ENCODE peak calls at places on chromosomes 16 and 17, in eight cellular contexts. V is CD8-positive, alpha-beta T cell; I is SK-N-SH; H is iPS DF 6.9; Z is neural progenitor cell; Q is Karpas-422; M is CD4-positive, alpha-beta memory T cell; L is ascending aorta. C is an unnamed sample.
A peak's percentile ranks its signal among the peaks of the same experiment; 100 is the strongest.

GRCh38 chr16:17270683-17271109 is 200.1 kb downstream of the XYLT1 start:
- DNase-seq in V (no peak), I (peak; percentile 15), H (no peak), Z (no peak), Q (no peak), M (no peak), L (no peak), C (no peak)

GRCh38 chr17:12985431-12986285 is 32.2 kb downstream of the ELAC2 start:
- DNase-seq in V (no peak), I (no peak), H (no peak), Z (no peak), Q (peak; percentile 90), M (no peak), L (no peak), C (no peak)

GRCh38 chr16:55390838-55391237 is 66.8 kb downstream of the IRX6 start:
- DNase-seq in V (no peak), I (no peak), H (no peak), Z (no peak), Q (no peak), M (no peak), L (no peak), C (no peak)

GRCh38 chr17:47739150-47739549 is 6.1 kb downstream of the TBX21 start:
- DNase-seq in V (no peak), I (no peak), H (no peak), Z (no peak), Q (no peak), M (no peak), L (no peak), C (no peak)

GRCh38 chr17:39750131-39751015 is 12.6 kb downstream of the GRB7 start:
- DNase-seq in V (no peak), I (peak; percentile 45), H (no peak), Z (no peak), Q (no peak), M (no peak), L (no peak), C (no peak)

GRCh38 chr16:57755061-57755684 is 19.6 kb downstream of the KATNB1 start:
- DNase-seq in V (no peak), I (no peak), H (no peak), Z (no peak), Q (no peak), M (no peak), L (no peak), C (no peak)

GRCh38 chr16:3147757-3148104 is 12.9 kb downstream of the ZNF213 start:
- DNase-seq in V (no peak), I (no peak), H (no peak), Z (no peak), Q (no peak), M (no peak), L (no peak), C (no peak)

GRCh38 chr17:1000597-1001490 is 3.9 kb downstream of the TIMM22 start:
- DNase-seq in V (no peak), I (no peak), H (no peak), Z (no peak), Q (no peak), M (no peak), L (peak; percentile 70), C (no peak)

GRCh38 chr16:15539197-15539596 is 103.8 kb downstream of the MARF1 start:
- DNase-seq in V (no peak), I (no peak), H (no peak), Z (peak; percentile 55), Q (peak; percentile 51), M (no peak), L (no peak), C (no peak)

GRCh38 chr17:17370711-17371110 is 67.5 kb downstream of the NT5M start:
- DNase-seq in V (no peak), I (no peak), H (no peak), Z (no peak), Q (no peak), M (no peak), L (no peak), C (no peak)

GRCh38 chr16:17372383-17372782 is 98.4 kb downstream of the XYLT1 start:
- DNase-seq in V (no peak), I (no peak), H (no peak), Z (no peak), Q (no peak), M (no peak), L (no peak), C (no peak)

GRCh38 chr16:46844771-46845170 is 13.8 kb upstream of the C16orf87 start:
- DNase-seq in V (no peak), I (no peak), H (no peak), Z (no peak), Q (no peak), M (no peak), L (no peak), C (no peak)

GRCh38 chr17:27607692-27608091 is 23.3 kb upstream of the LGALS9 start:
- DNase-seq in V (no peak), I (no peak), H (no peak), Z (no peak), Q (no peak), M (no peak), L (no peak), C (no peak)

GRCh38 chr16:3655030-3655790 is 719 bp downstream of the DNASE1 start:
- DNase-seq in V (no peak), I (peak; percentile 22), H (no peak), Z (no peak), Q (no peak), M (no peak), L (no peak), C (no peak)

GRCh38 chr17:82238562-82239201 is 9.8 kb downstream of the SLC16A3 start:
- DNase-seq in V (peak; percentile 77), I (no peak), H (no peak), Z (no peak), Q (no peak), M (peak; percentile 73), L (peak; percentile 85), C (peak; percentile 67)

GRCh38 chr16:65889533-65889966 is 476.9 kb upstream of the CDH5 start:
- DNase-seq in V (no peak), I (no peak), H (no peak), Z (no peak), Q (no peak), M (no peak), L (no peak), C (no peak)

GRCh38 chr16:86575095-86575685 is 3.2 kb upstream of the FOXL1 start:
- DNase-seq in V (no peak), I (no peak), H (no peak), Z (no peak), Q (no peak), M (no peak), L (no peak), C (no peak)

GRCh38 chr17:28956112-28956511 is 4.8 kb upstream of the PHF12 start:
- DNase-seq in V (no peak), I (no peak), H (no peak), Z (no peak), Q (no peak), M (no peak), L (no peak), C (no peak)

GRCh38 chr17:67842648-67843047 is 17.3 kb downstream of the BPTF start:
- DNase-seq in V (no peak), I (no peak), H (no peak), Z (no peak), Q (no peak), M (no peak), L (no peak), C (no peak)
- H3K4me1 ChIP-seq in V (peaks cover 32% of the 10 kb centered on the region), I (no peaks in the 10 kb centered on the region), H (no peaks in the 10 kb centered on the region), Z (no peaks in the 10 kb centered on the region), Q (peaks cover 11% of the 10 kb centered on the region), M (peaks cover 55% of the 10 kb centered on the region), L (peaks cover 4% of the 10 kb centered on the region), C (peaks cover 27% of the 10 kb centered on the region)

GRCh38 chr17:32771396-32771795 is 105.5 kb downstream of the MYO1D start:
- DNase-seq in V (no peak), I (no peak), H (no peak), Z (no peak), Q (no peak), M (no peak), L (no peak), C (no peak)

GRCh38 chr17:32777436-32777835 is 99.5 kb downstream of the MYO1D start:
- DNase-seq in V (no peak), I (no peak), H (no peak), Z (no peak), Q (no peak), M (no peak), L (no peak), C (no peak)

GRCh38 chr17:32772453-32773025 is 104.4 kb downstream of the MYO1D start:
- DNase-seq in V (no peak), I (no peak), H (no peak), Z (no peak), Q (no peak), M (no peak), L (no peak), C (no peak)

GRCh38 chr17:32777922-32778321 is 99.0 kb downstream of the MYO1D start:
- DNase-seq in V (no peak), I (no peak), H (no peak), Z (no peak), Q (no peak), M (no peak), L (no peak), C (no peak)

GRCh38 chr17:32774286-32775084 is 102.4 kb downstream of the MYO1D start:
- DNase-seq in V (no peak), I (no peak), H (no peak), Z (no peak), Q (no peak), M (no peak), L (no peak), C (no peak)
- H3K4me3 ChIP-seq in V (no peak overlapping the region), I (no peak overlapping the region), H (no peak overlapping the region), Z (no peak overlapping the region), Q (no peak overlapping the region), M (no peak overlapping the region), L (no peak overlapping the region), C (no peak overlapping the region)

GRCh38 chr17:34370997-34371395 is 8.0 kb upstream of the CCL1 start:
- DNase-seq in V (no peak), I (no peak), H (no peak), Z (no peak), Q (no peak), M (no peak), L (no peak), C (no peak)
- H3K4me1 ChIP-seq in V (no peaks in the 10 kb centered on the region), I (no peaks in the 10 kb centered on the region), H (peaks cover 3% of the 10 kb centered on the region), Z (no peaks in the 10 kb centered on the region), Q (no peaks in the 10 kb centered on the region), M (no peaks in the 10 kb centered on the region), L (no peaks in the 10 kb centered on the region), C (no peaks in the 10 kb centered on the region)

DNA sequence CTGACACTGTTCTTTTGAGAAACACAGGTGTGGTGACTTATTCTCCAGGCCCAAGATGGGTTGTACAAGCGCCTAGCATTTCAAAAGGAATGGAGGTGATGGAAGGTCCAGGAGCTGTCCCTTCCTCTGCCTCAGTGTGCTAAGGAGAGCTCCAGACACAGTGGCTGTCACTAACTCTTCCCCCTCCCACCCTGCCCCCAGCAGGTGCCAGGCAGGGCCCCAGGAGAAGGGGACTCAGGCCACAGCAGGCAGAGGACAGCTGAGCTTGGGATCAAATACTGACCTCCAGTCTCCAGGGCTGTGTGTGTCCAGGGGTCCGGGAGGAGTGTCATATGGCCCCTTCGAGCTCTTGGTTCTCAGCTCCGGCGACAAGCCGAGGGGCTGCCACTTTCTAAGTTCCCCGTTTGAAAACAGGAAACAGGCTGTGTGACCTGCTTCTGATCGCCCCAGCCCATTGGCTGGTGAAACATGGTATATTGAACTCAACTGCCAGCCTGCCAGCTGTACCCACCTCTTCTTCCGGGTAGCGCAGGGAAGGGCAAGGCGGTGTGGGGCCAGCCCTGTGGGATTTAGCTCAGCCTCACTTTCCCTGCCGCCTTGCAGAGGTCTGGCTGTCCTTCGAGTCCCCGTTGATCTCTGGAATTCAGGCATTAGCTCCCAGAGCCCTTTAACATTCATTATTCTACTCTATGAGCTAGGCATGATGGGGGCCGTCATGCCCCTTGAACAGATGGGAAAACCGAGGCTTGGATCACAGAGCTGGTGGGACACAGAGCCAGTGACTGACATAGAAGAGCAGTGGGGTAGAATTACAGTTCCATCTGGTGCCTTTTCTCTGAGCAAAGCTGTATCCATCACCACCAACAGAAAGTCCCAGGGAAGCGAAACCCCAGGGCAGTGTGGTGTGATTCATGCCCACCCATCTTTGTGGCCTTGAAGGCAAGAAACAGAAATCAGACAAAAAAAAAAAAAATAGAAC is at the start of gene SNX20:
- DNase-seq in V (peak; percentile 76), I (no peak), H (no peak), Z (no peak), Q (peak; percentile 85), M (peak; percentile 78), L (no peak), C (peak; percentile 55)
- H3K4me3 ChIP-seq in V (peak within 1 kb of the TSS; percentile 65), I (no peak within 1 kb of the TSS), H (no peak within 1 kb of the TSS), Z (no peak within 1 kb of the TSS), Q (peak within 1 kb of the TSS; percentile 74), M (peak within 1 kb of the TSS; percentile 93), L (peak within 1 kb of the TSS; percentile 41), C (peak within 1 kb of the TSS; percentile 89)

C was measured in CD8-positive, alpha-beta memory T cell.